ENCODE peak calls at places on chromosomes 16 and 17, in six cellular contexts. One of them, this sample, is unnamed.

GRCh38 chr17:43200127-43200526 is 11.5 kb upstream of the TMEM106A start:
- DNase-seq in hepatocyte: no peak
- DNase-seq in tibial nerve: no peak
- DNase-seq in body of pancreas: no peak
- DNase-seq in CD8-positive, alpha-beta T cell: no peak
- DNase-seq in heart left ventricle: no peak
- DNase-seq in this sample: no peak

GRCh38 chr17:80970762-80971703 is 20.6 kb upstream of the CHMP6 start:
- DNase-seq in hepatocyte: no peak
- DNase-seq in tibial nerve: no peak
- DNase-seq in body of pancreas: no peak
- DNase-seq in CD8-positive, alpha-beta T cell: no peak
- DNase-seq in heart left ventricle: no peak
- DNase-seq in this sample: no peak

GRCh38 chr17:45119964-45120363 is 12.4 kb downstream of the PLCD3 start:
- DNase-seq in hepatocyte: no peak
- DNase-seq in tibial nerve: no peak
- DNase-seq in body of pancreas: no peak
- DNase-seq in CD8-positive, alpha-beta T cell: no peak
- DNase-seq in heart left ventricle: no peak
- DNase-seq in this sample: no peak

GRCh38 chr17:7043544-7044268 is at the start of gene SLC16A11:
- DNase-seq in hepatocyte: peak; percentile 78
- DNase-seq in tibial nerve: no peak
- DNase-seq in body of pancreas: peak; percentile 50
- DNase-seq in CD8-positive, alpha-beta T cell: no peak
- DNase-seq in heart left ventricle: peak; percentile 63
- DNase-seq in this sample: no peak

GRCh38 chr17:44775136-44775837 is 16.5 kb downstream of the ADAM11 start:
- DNase-seq in hepatocyte: no peak
- DNase-seq in tibial nerve: peak; percentile 85
- DNase-seq in body of pancreas: no peak
- DNase-seq in CD8-positive, alpha-beta T cell: peak; percentile 94
- DNase-seq in heart left ventricle: peak; percentile 97
- DNase-seq in this sample: peak; percentile 98

GRCh38 chr16:22670551-22670970 is 143.4 kb upstream of the HS3ST2 start:
- DNase-seq in hepatocyte: no peak
- DNase-seq in tibial nerve: no peak
- DNase-seq in body of pancreas: no peak
- DNase-seq in CD8-positive, alpha-beta T cell: no peak
- DNase-seq in heart left ventricle: no peak
- DNase-seq in this sample: no peak

GRCh38 chr17:27741971-27742370 is 58.4 kb downstream of the NOS2 start:
- DNase-seq in hepatocyte: no peak
- DNase-seq in tibial nerve: no peak
- DNase-seq in body of pancreas: no peak
- DNase-seq in CD8-positive, alpha-beta T cell: no peak
- DNase-seq in heart left ventricle: no peak
- DNase-seq in this sample: no peak

GRCh38 chr17:80649200-80649644 is 104.6 kb downstream of the RPTOR start:
- DNase-seq in hepatocyte: no peak
- DNase-seq in tibial nerve: no peak
- DNase-seq in body of pancreas: no peak
- DNase-seq in CD8-positive, alpha-beta T cell: no peak
- DNase-seq in heart left ventricle: no peak
- DNase-seq in this sample: no peak

GRCh38 chr17:13337864-13338371 is 263.8 kb downstream of the HS3ST3A1 start:
- DNase-seq in hepatocyte: peak; percentile 67
- DNase-seq in tibial nerve: no peak
- DNase-seq in body of pancreas: peak; percentile 18
- DNase-seq in CD8-positive, alpha-beta T cell: no peak
- DNase-seq in heart left ventricle: peak; percentile 23
- DNase-seq in this sample: no peak

DNA sequence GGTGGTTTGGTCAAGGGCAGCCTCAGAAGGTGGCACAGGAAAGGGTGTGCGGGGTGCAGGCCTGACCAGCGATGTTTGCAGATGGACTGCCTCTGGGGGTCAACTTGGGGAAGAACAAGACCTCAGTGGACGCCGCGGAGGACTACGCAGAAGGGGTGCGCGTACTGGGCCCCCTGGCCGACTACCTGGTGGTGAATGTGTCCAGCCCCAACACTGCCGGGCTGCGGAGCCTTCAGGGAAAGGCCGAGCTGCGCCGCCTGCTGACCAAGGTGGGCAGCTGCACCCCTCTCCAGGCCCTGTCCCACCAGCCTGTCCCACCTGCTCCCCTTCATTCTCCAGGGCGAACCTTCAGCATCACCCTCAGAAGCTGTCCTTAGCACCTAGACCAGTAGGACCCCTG is 12.5 kb downstream of the DHODH start:
- DNase-seq in hepatocyte: no peak
- DNase-seq in tibial nerve: no peak
- DNase-seq in body of pancreas: no peak
- DNase-seq in CD8-positive, alpha-beta T cell: no peak
- DNase-seq in heart left ventricle: no peak
- DNase-seq in this sample: no peak
- TF ChIP-seq CTCF in hepatocyte: peak; percentile 14
- TF ChIP-seq CTCF in tibial nerve: no peak
- TF ChIP-seq CTCF in body of pancreas: no peak
- TF ChIP-seq CTCF in CD8-positive, alpha-beta T cell: no peak
- TF ChIP-seq CTCF in heart left ventricle: no peak
- TF ChIP-seq CTCF in this sample: no peak

GRCh38 chr17:61314368-61315078 is 85.1 kb upstream of the TBX2 start:
- DNase-seq in hepatocyte: peak; percentile 35
- DNase-seq in tibial nerve: no peak
- DNase-seq in body of pancreas: peak; percentile 21
- DNase-seq in CD8-positive, alpha-beta T cell: no peak
- DNase-seq in heart left ventricle: peak; percentile 78
- DNase-seq in this sample: peak; percentile 49
- H3K4me3 ChIP-seq in hepatocyte: no peak overlapping the region
- H3K4me3 ChIP-seq in tibial nerve: no peak overlapping the region
- H3K4me3 ChIP-seq in body of pancreas: no peak overlapping the region
- H3K4me3 ChIP-seq in CD8-positive, alpha-beta T cell: no peak overlapping the region
- H3K4me3 ChIP-seq in heart left ventricle: no peak overlapping the region
- H3K4me3 ChIP-seq in this sample: no peak overlapping the region

GRCh38 chr16:1330260-1330914 is 3.1 kb upstream of the BAIAP3 start:
- DNase-seq in hepatocyte: no peak
- DNase-seq in tibial nerve: no peak
- DNase-seq in body of pancreas: no peak
- DNase-seq in CD8-positive, alpha-beta T cell: no peak
- DNase-seq in heart left ventricle: no peak
- DNase-seq in this sample: no peak
- TF ChIP-seq CTCF in hepatocyte: peak; percentile 40
- TF ChIP-seq CTCF in tibial nerve: peak; percentile 15
- TF ChIP-seq CTCF in body of pancreas: peak; percentile 28
- TF ChIP-seq CTCF in CD8-positive, alpha-beta T cell: no peak
- TF ChIP-seq CTCF in heart left ventricle: no peak
- TF ChIP-seq CTCF in this sample: no peak

DNA sequence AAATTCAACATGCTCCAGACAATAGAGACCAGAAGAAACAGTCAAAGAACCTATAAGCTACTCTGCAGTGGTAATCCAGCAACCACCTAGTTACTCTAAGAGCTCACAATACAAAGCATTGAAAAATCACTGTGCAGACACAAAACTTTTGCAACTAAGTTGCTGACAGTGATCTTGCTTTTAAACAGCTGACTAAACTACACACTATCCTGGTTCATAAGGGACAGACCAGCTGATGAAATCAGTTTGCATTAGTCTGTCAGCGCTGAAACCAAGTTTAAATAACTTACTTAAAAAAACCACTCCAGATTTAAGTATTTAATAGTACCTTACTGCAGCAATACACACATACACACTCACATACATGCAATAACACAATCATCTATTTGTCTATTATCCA is 4.6 kb downstream of the VEZF1 start:
- DNase-seq in hepatocyte: no peak
- DNase-seq in tibial nerve: no peak
- DNase-seq in body of pancreas: no peak
- DNase-seq in CD8-positive, alpha-beta T cell: no peak
- DNase-seq in heart left ventricle: no peak
- DNase-seq in this sample: no peak
- H3K4me3 ChIP-seq in hepatocyte: no peak overlapping the region
- H3K4me3 ChIP-seq in tibial nerve: no peak overlapping the region
- H3K4me3 ChIP-seq in body of pancreas: no peak overlapping the region
- H3K4me3 ChIP-seq in CD8-positive, alpha-beta T cell: no peak overlapping the region
- H3K4me3 ChIP-seq in heart left ventricle: no peak overlapping the region
- H3K4me3 ChIP-seq in this sample: no peak overlapping the region

DNA sequence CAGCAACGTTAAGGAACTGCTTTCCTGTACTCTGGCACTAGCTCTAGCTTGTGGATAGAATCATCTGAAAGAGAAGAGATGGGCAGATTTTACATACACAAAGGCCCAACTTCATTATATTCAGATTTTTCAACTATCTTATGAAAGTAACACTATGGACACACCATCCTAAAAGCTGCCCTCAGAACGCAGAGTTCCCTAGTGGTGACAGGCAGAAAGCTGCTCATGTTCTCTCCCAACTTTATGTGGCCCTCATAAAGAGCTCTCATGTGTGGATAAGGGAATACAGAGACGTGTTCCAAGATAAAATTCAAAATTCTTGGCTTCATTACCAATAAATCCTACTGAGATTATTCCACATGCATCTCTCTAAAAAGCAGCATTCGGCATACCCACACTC is 1.5 kb downstream of the CFAP20 start:
- DNase-seq in hepatocyte: no peak
- DNase-seq in tibial nerve: no peak
- DNase-seq in body of pancreas: no peak
- DNase-seq in CD8-positive, alpha-beta T cell: no peak
- DNase-seq in heart left ventricle: no peak
- DNase-seq in this sample: no peak
- TF ChIP-seq CTCF in hepatocyte: no peak
- TF ChIP-seq CTCF in tibial nerve: no peak
- TF ChIP-seq CTCF in body of pancreas: no peak
- TF ChIP-seq CTCF in CD8-positive, alpha-beta T cell: no peak
- TF ChIP-seq CTCF in heart left ventricle: no peak
- TF ChIP-seq CTCF in this sample: no peak

GRCh38 chr16:7363397-7364053 is 30.9 kb downstream of the RBFOX1 start:
- DNase-seq in hepatocyte: peak; percentile 61
- DNase-seq in tibial nerve: no peak
- DNase-seq in body of pancreas: peak; percentile 8
- DNase-seq in CD8-positive, alpha-beta T cell: no peak
- DNase-seq in heart left ventricle: peak; percentile 76
- DNase-seq in this sample: no peak

GRCh38 chr16:7364054-7364407 is 31.4 kb downstream of the RBFOX1 start:
- DNase-seq in hepatocyte: peak; percentile 42
- DNase-seq in tibial nerve: no peak
- DNase-seq in body of pancreas: no peak
- DNase-seq in CD8-positive, alpha-beta T cell: no peak
- DNase-seq in heart left ventricle: no peak
- DNase-seq in this sample: no peak

GRCh38 chr16:7366041-7366440 is 33.4 kb downstream of the RBFOX1 start:
- DNase-seq in hepatocyte: no peak
- DNase-seq in tibial nerve: no peak
- DNase-seq in body of pancreas: no peak
- DNase-seq in CD8-positive, alpha-beta T cell: no peak
- DNase-seq in heart left ventricle: peak; percentile 31
- DNase-seq in this sample: no peak

GRCh38 chr16:7369181-7369580 is 36.5 kb downstream of the RBFOX1 start:
- DNase-seq in hepatocyte: no peak
- DNase-seq in tibial nerve: no peak
- DNase-seq in body of pancreas: no peak
- DNase-seq in CD8-positive, alpha-beta T cell: no peak
- DNase-seq in heart left ventricle: no peak
- DNase-seq in this sample: no peak

DNA sequence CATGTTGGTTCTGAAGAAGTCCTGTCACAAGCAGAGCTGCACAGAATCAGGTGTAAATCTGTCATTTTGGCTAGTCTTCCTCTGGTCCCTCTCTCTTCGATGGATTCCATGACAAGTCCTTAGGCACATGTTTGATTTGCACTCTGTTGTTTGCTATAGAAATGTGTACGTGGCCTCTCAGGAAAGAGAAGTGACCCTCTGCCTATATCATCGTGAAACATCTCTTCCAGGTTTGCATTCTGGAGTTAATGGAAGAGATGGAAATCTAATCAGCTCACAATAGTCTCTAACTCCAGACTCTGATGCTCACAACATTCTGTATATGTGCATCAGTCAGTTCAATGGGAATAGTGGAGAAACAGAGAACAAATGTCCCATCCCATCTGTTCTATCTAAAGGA is 34.7 kb downstream of the RBFOX1 start:
- DNase-seq in hepatocyte: no peak
- DNase-seq in tibial nerve: no peak
- DNase-seq in body of pancreas: no peak
- DNase-seq in CD8-positive, alpha-beta T cell: no peak
- DNase-seq in heart left ventricle: no peak
- DNase-seq in this sample: no peak
- H3K4me3 ChIP-seq in hepatocyte: no peak overlapping the region
- H3K4me3 ChIP-seq in tibial nerve: no peak overlapping the region
- H3K4me3 ChIP-seq in body of pancreas: no peak overlapping the region
- H3K4me3 ChIP-seq in CD8-positive, alpha-beta T cell: no peak overlapping the region
- H3K4me3 ChIP-seq in heart left ventricle: no peak overlapping the region
- H3K4me3 ChIP-seq in this sample: no peak overlapping the region

GRCh38 chr17:916315-916714 is 63.3 kb downstream of the NXN start:
- DNase-seq in hepatocyte: no peak
- DNase-seq in tibial nerve: no peak
- DNase-seq in body of pancreas: no peak
- DNase-seq in CD8-positive, alpha-beta T cell: no peak
- DNase-seq in heart left ventricle: no peak
- DNase-seq in this sample: no peak
- TF ChIP-seq CTCF in hepatocyte: peak; percentile 10
- TF ChIP-seq CTCF in tibial nerve: no peak
- TF ChIP-seq CTCF in body of pancreas: no peak
- TF ChIP-seq CTCF in CD8-positive, alpha-beta T cell: no peak
- TF ChIP-seq CTCF in heart left ventricle: no peak
- TF ChIP-seq CTCF in this sample: no peak

This sample was measured in lung.